ENCODE peak calls at places on chromosomes 1 and 21, in four cellular contexts. M is AG09309, S is OCI-LY7, X is fibroblast of lung. Z is an unnamed sample.
A peak's percentile ranks its signal among the peaks of the same experiment; 100 is the strongest.

GRCh38 chr1:215052656-215053055 is 29.9 kb upstream of the KCNK2 start:
- DNase-seq in M (no peak), X (peak; percentile 87), S (no peak), Z (no peak)

GRCh38 chr1:224959121-224959520 is 29.6 kb downstream of the DNAH14 start:
- DNase-seq in S (no peak), M (no peak), X (no peak), Z (no peak)

GRCh38 chr1:89723863-89724262 is 90.9 kb downstream of the LRRC8C start:
- DNase-seq in S (no peak), X (peak; percentile 29), M (no peak), Z (no peak)

GRCh38 chr1:39266269-39266668 is 61.8 kb downstream of the MACF1 start:
- DNase-seq in M (no peak), S (peak; percentile 51), X (peak; percentile 11), Z (peak; percentile 35)

GRCh38 chr1:93537404-93537803 is 89.5 kb downstream of the FNBP1L start:
- DNase-seq in M (no peak), S (no peak), X (no peak), Z (no peak)

GRCh38 chr1:63829349-63830327 is 55.8 kb downstream of the ROR1 start:
- DNase-seq in S (no peak), M (no peak), X (no peak), Z (no peak)

GRCh38 chr1:201389066-201389465 is 10.1 kb downstream of the LAD1 start:
- DNase-seq in X (no peak), M (no peak), S (no peak), Z (no peak)

GRCh38 chr1:200960236-200960947 is 63.1 kb downstream of the KIF21B start:
- DNase-seq in X (no peak), S (no peak), M (no peak), Z (no peak)

GRCh38 chr1:60621524-60621923 is 460.8 kb upstream of the NFIA start:
- DNase-seq in X (peak; percentile 56), M (no peak), S (no peak), Z (no peak)

GRCh38 chr21:25107708-25108107 is 499.6 kb downstream of the MRPL39 start:
- DNase-seq in X (peak; percentile 98), M (no peak), S (no peak), Z (no peak)

GRCh38 chr1:81232505-81232904 is 568.2 kb upstream of the ADGRL2 start:
- DNase-seq in X (no peak), M (no peak), S (no peak), Z (no peak)

GRCh38 chr1:16924919-16925477 is 3.3 kb downstream of the CROCC start:
- DNase-seq in X (no peak), M (no peak), S (no peak), Z (no peak)

GRCh38 chr1:26283871-26284596 is 4.1 kb downstream of the SH3BGRL3 start:
- DNase-seq in S (no peak), X (no peak), M (no peak), Z (no peak)

GRCh38 chr1:36872858-36873257 is 161.5 kb downstream of the GRIK3 start:
- DNase-seq in X (no peak), M (no peak), S (no peak), Z (no peak)

GRCh38 chr1:90964444-90965035 is 57.3 kb downstream of the ZNF644 start:
- DNase-seq in M (no peak), X (peak; percentile 13), S (peak; percentile 11), Z (no peak)

GRCh38 chr1:198467342-198467741 is 73.1 kb downstream of the ATP6V1G3 start:
- DNase-seq in S (no peak), X (no peak), M (no peak), Z (no peak)

GRCh38 chr1:150881331-150882070 is 5.1 kb upstream of the ARNT start:
- DNase-seq in S (no peak), M (peak; percentile 96), X (peak; percentile 90), Z (no peak)

GRCh38 chr1:7009741-7010525 is 224.7 kb downstream of the CAMTA1 start:
- DNase-seq in X (no peak), M (no peak), S (no peak), Z (no peak)

GRCh38 chr21:15121655-15122120 is 56.9 kb upstream of the NRIP1 start:
- DNase-seq in M (no peak), S (no peak), X (peak; percentile 58), Z (no peak)

GRCh38 chr1:46528297-46528955 is 23.0 kb downstream of the KNCN start:
- DNase-seq in S (peak; percentile 9), X (no peak), M (no peak), Z (no peak)

GRCh38 chr1:76005755-76006154 is 68.8 kb upstream of the ST6GALNAC3 start:
- DNase-seq in S (no peak), X (no peak), M (no peak), Z (no peak)

GRCh38 chr1:22750671-22751016 is 40.0 kb downstream of the EPHB2 start:
- DNase-seq in M (no peak), X (no peak), S (no peak), Z (no peak)

GRCh38 chr1:118185083-118185899 is at the start of gene SPAG17:
- DNase-seq in M (no peak), S (no peak), X (peak; percentile 66), Z (peak; percentile 72)

GRCh38 chr1:231781887-231782286 is 155.3 kb downstream of the DISC1 start:
- DNase-seq in M (no peak), S (no peak), X (no peak), Z (no peak)

GRCh38 chr21:34092241-34092921 is 19.0 kb downstream of the MRPS6 start:
- DNase-seq in M (no peak), S (no peak), X (no peak), Z (no peak)

GRCh38 chr1:3697810-3698209 is 45.5 kb downstream of the TP73 start:
- DNase-seq in M (no peak), X (no peak), S (no peak), Z (no peak)

GRCh38 chr21:35428489-35428888 is 379.4 kb upstream of the RUNX1 start:
- DNase-seq in S (no peak), X (peak; percentile 50), M (no peak), Z (no peak)

GRCh38 chr1:28890836-28891235 is 23.5 kb upstream of the EPB41 start:
- DNase-seq in M (no peak), X (no peak), S (no peak), Z (no peak)

GRCh38 chr21:44012474-44013379 is 618 bp downstream of the TRAPPC10 start:
- DNase-seq in X (peak; percentile 24), S (peak; percentile 89), M (no peak), Z (peak; percentile 91)

GRCh38 chr1:112143871-112144441 is 154.5 kb upstream of the KCND3 start:
- DNase-seq in S (no peak), X (no peak), M (no peak), Z (no peak)

GRCh38 chr1:225745231-225745630 is 32.4 kb upstream of the SRP9 start:
- DNase-seq in M (no peak), X (no peak), S (no peak), Z (no peak)

GRCh38 chr1:22841754-22842370 is 130.8 kb downstream of the LACTBL1 start:
- DNase-seq in X (no peak), M (no peak), S (no peak), Z (no peak)

GRCh38 chr1:233725423-233725822 is 111.5 kb downstream of the KCNK1 start:
- DNase-seq in S (no peak), M (no peak), X (no peak), Z (no peak)

GRCh38 chr1:37890378-37891014 is 31.1 kb upstream of the MTF1 start:
- DNase-seq in S (peak; percentile 75), X (peak; percentile 28), M (peak; percentile 11), Z (peak; percentile 64)

GRCh38 chr21:25350056-25350455 is 257.2 kb downstream of the MRPL39 start:
- DNase-seq in X (peak; percentile 32), S (no peak), M (no peak), Z (peak; percentile 46)

GRCh38 chr1:61322769-61323168 is 240.4 kb downstream of the NFIA start:
- DNase-seq in S (no peak), X (no peak), M (no peak), Z (no peak)

GRCh38 chr21:33894736-33895288 is 20.8 kb downstream of the ATP5PO start:
- DNase-seq in S (peak; percentile 62), X (peak; percentile 89), M (peak; percentile 61), Z (peak; percentile 79)

GRCh38 chr1:119794856-119795255 is 16.4 kb downstream of the REG4 start:
- DNase-seq in X (peak; percentile 44), S (no peak), M (no peak), Z (no peak)

GRCh38 chr1:206979379-206980043 is 9.3 kb upstream of the FCAMR start:
- DNase-seq in X (peak; percentile 27), S (peak; percentile 13), M (peak; percentile 5), Z (peak; percentile 41)
- TF ChIP-seq CTCF in X (peak; percentile 68), S (peak; percentile 74), M (peak; percentile 63), Z (peak; percentile 57)

GRCh38 chr1:27656157-27656893 is 15.7 kb downstream of the IFI6 start:
- DNase-seq in S (peak; percentile 58), M (no peak), X (peak; percentile 77), Z (peak; percentile 55)
- TF ChIP-seq CTCF in S (peak; percentile 64), M (no peak), X (no peak), Z (peak; percentile 12)

GRCh38 chr1:1748686-1749321 is 24.6 kb upstream of the CDK11A start:
- DNase-seq in S (no peak), X (no peak), M (no peak), Z (no peak)
- TF ChIP-seq CTCF in S (no peak), X (no peak), M (no peak), Z (no peak)

GRCh38 chr1:94926365-94926914 is 470 bp downstream of the CNN3 start:
- DNase-seq in S (no peak), M (no peak), X (peak; percentile 49), Z (no peak)
- TF ChIP-seq CTCF in S (no peak), M (peak; percentile 41), X (peak; percentile 38), Z (no peak)

DNA sequence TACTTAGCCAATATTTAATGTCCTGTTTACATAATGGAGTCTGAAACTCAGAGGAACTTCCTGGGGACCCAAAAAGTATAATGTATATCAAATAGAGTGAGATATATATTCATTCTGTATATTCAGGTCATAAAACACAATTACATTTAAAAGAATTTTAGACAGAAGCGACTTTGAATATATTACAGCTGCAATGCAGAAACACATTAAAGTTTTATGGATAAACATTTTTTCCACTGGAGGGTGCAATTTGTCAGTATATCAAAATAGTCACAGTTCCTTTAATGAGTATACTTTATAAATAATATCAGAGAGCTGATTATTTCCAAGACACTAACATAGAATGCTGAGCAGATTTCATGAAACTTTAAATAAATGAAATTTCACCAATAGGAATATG is 43.9 kb upstream of the CRB1 start:
- DNase-seq in X (no peak), S (no peak), M (no peak), Z (no peak)
- TF ChIP-seq CTCF in X (peak; percentile 17), S (peak; percentile 35), M (no peak), Z (no peak)

GRCh38 chr1:41586230-41586629 is 101.7 kb upstream of the EDN2 start:
- DNase-seq in M (no peak), S (no peak), X (no peak), Z (no peak)

GRCh38 chr1:41582351-41582750 is 97.9 kb upstream of the EDN2 start:
- DNase-seq in X (no peak), S (no peak), M (no peak), Z (no peak)

GRCh38 chr1:41582004-41582325 is 97.5 kb upstream of the EDN2 start:
- DNase-seq in X (no peak), M (no peak), S (no peak), Z (no peak)

GRCh38 chr1:41582851-41583657 is 98.6 kb upstream of the EDN2 start:
- DNase-seq in M (no peak), X (no peak), S (no peak), Z (no peak)

GRCh38 chr1:41583658-41584570 is 99.4 kb upstream of the EDN2 start:
- DNase-seq in S (no peak), X (no peak), M (no peak), Z (no peak)
- TF ChIP-seq CTCF in S (no peak), X (no peak), M (no peak), Z (no peak)

Z was measured in GM12865.